ENCODE peak calls at places on chromosomes 16 and 17, in six cellular contexts. Y, E, O, K, U and A are unnamed samples.
A peak's percentile ranks its signal among the peaks of the same experiment; 100 is the strongest.

GRCh38 chr16:2194852-2195315 is 1.5 kb downstream of the CASKIN1 start:
- DNase-seq in O (no peak), K (peak; percentile 71), E (peak; percentile 68), Y (peak; percentile 48), U (no peak), A (no peak)

GRCh38 chr17:4186244-4186920 is 43.4 kb downstream of the CYB5D2 start:
- DNase-seq in K (no peak), E (no peak), Y (peak; percentile 43), U (no peak), O (no peak), A (no peak)

GRCh38 chr16:799948-800833 is at the start of gene GNG13:
- DNase-seq in U (no peak), Y (no peak), K (no peak), O (no peak), E (no peak), A (no peak)

GRCh38 chr17:46809110-46809571 is 9.4 kb downstream of the WNT3 start:
- DNase-seq in K (no peak), O (no peak), E (peak; percentile 52), U (no peak), Y (no peak), A (no peak)

GRCh38 chr16:28098959-28099945 is 35.7 kb upstream of the GSG1L start:
- DNase-seq in E (peak; percentile 22), O (no peak), Y (no peak), U (no peak), K (no peak), A (no peak)

GRCh38 chr17:58344047-58344790 is 7.8 kb downstream of the SUPT4H1 start:
- DNase-seq in Y (no peak), K (no peak), U (no peak), E (no peak), O (peak; percentile 74), A (no peak)

GRCh38 chr16:81703177-81704155 is 75.6 kb upstream of the PLCG2 start:
- DNase-seq in K (no peak), U (no peak), Y (no peak), E (no peak), O (no peak), A (peak; percentile 90)

GRCh38 chr17:57649731-57650484 is 95.2 kb downstream of the CCDC182 start:
- DNase-seq in E (no peak), Y (no peak), O (no peak), U (no peak), K (no peak), A (no peak)

GRCh38 chr16:49436181-49436580 is 62.6 kb downstream of the C16orf78 start:
- DNase-seq in Y (no peak), K (no peak), U (no peak), E (no peak), O (no peak), A (no peak)

GRCh38 chr16:84182104-84182503 is 4.8 kb downstream of the TAF1C start:
- DNase-seq in K (no peak), O (no peak), E (no peak), U (no peak), Y (no peak), A (no peak)

GRCh38 chr17:79808763-79809529 is 12.1 kb upstream of the CBX8 start:
- DNase-seq in E (peak; percentile 60), K (peak; percentile 59), O (no peak), U (no peak), Y (peak; percentile 67), A (peak; percentile 34)

GRCh38 chr17:78595135-78595810 is 18.1 kb upstream of the DNAH17 start:
- DNase-seq in K (no peak), Y (no peak), E (no peak), O (no peak), U (no peak), A (no peak)

GRCh38 chr17:47810200-47810821 is 11.3 kb downstream of the OSBPL7 start:
- DNase-seq in Y (no peak), K (peak; percentile 88), U (no peak), O (no peak), E (peak; percentile 68), A (peak; percentile 70)

GRCh38 chr17:9370464-9370863 is 205.2 kb downstream of the STX8 start:
- DNase-seq in U (no peak), E (no peak), O (no peak), K (no peak), Y (no peak), A (no peak)

GRCh38 chr16:87927195-87927562 is 9.2 kb downstream of the CA5A start:
- DNase-seq in E (no peak), O (no peak), Y (no peak), K (no peak), U (no peak), A (no peak)

GRCh38 chr17:16511515-16511914 is 19.5 kb upstream of the LRRC75A start:
- DNase-seq in O (no peak), Y (no peak), K (no peak), E (no peak), U (no peak), A (no peak)

GRCh38 chr17:57536289-57536688 is 208.8 kb downstream of the CCDC182 start:
- DNase-seq in Y (no peak), E (peak; percentile 72), K (no peak), O (no peak), U (no peak), A (no peak)

GRCh38 chr16:23974223-23974622 is 138.4 kb downstream of the PRKCB start:
- DNase-seq in E (no peak), O (no peak), Y (no peak), K (no peak), U (no peak), A (no peak)